ENCODE peak calls at places on chromosomes 1 and 21, in ten cellular contexts. O is D341Med; R is mucosa of gallbladder; G is stimulated activated naive B cell treated with anti-CD40 and anti-IgM and Interleukin-4, amounts not matched to agents 10 μg/mL and 1 μg/mL and 100 μg/mL, for 72 hours; P is MCF 10A; Z is stimulated activated CD8-positive, alpha-beta memory T cell treated with anti-CD3 and anti-CD28 coated beads, Interleukin-2, amount 100 ng/mL, for 1 hour; F is dorsolateral prefrontal cortex; D is MM.1S; K is ACHN; S is left cardiac atrium. V is an unnamed sample.

GRCh38 chr1:54794401-54795099 is 6.6 kb downstream of the TTC22 start:
- DNase-seq in O (no peak), R (peak), G (no peak), P (no peak), Z (no peak), F (no peak), D (no peak), K (no peak), S (no peak), V (no peak)

GRCh38 chr1:7448986-7449385 is 322.1 kb upstream of the VAMP3 start:
- DNase-seq in O (no peak), R (no peak), G (no peak), P (no peak), Z (no peak), F (no peak), D (no peak), K (no peak), S (no peak), V (no peak)

GRCh38 chr1:111201275-111202090 is 1.0 kb upstream of the DENND2D start:
- DNase-seq in O (no peak), R (no peak), G (no peak), P (no peak), Z (no peak), F (no peak), D (no peak), K (no peak), S (no peak), V (no peak)

GRCh38 chr1:158089476-158089875 is 91.2 kb upstream of the CD1D start:
- DNase-seq in O (no peak), R (no peak), G (no peak), P (no peak), Z (no peak), F (no peak), D (no peak), K (no peak), S (no peak), V (no peak)

GRCh38 chr1:116559304-116559761 is 11.5 kb downstream of the CD58 start:
- DNase-seq in O (no peak), R (no peak), G (no peak), P (no peak), Z (no peak), F (no peak), D (peak), K (no peak), S (no peak), V (no peak)

GRCh38 chr1:165764277-165764676 is 4.4 kb downstream of the TMCO1 start:
- DNase-seq in O (no peak), R (no peak), G (no peak), P (no peak), Z (no peak), F (no peak), D (peak), K (no peak), S (no peak), V (no peak)

GRCh38 chr1:145891143-145891542 is 5.5 kb upstream of the ANKRD35 start:
- DNase-seq in O (no peak), R (peak), G (no peak), P (peak), Z (no peak), F (no peak), D (no peak), K (no peak), S (no peak), V (peak)

GRCh38 chr1:99176753-99177152 is 87.5 kb upstream of the PLPPR4 start:
- DNase-seq in O (no peak), R (no peak), G (no peak), P (no peak), Z (no peak), F (no peak), D (no peak), K (no peak), S (no peak), V (no peak)

GRCh38 chr21:42495765-42496119 is 282 bp downstream of the RSPH1 start:
- DNase-seq in O (no peak), R (no peak), G (no peak), P (no peak), Z (no peak), F (no peak), D (no peak), K (peak), S (no peak), V (no peak)

GRCh38 chr1:180231506-180232420 is 1.7 kb downstream of the LHX4 start:
- DNase-seq in O (peak), R (no peak), G (peak), P (peak), Z (no peak), F (no peak), D (peak), K (peak), S (no peak), V (no peak)

GRCh38 chr1:225462714-225463574 is 35.1 kb upstream of the LBR start:
- DNase-seq in O (peak), R (no peak), G (no peak), P (peak), Z (no peak), F (no peak), D (no peak), K (no peak), S (no peak), V (no peak)

GRCh38 chr1:12113433-12114339 is 50.6 kb downstream of the TNFRSF8 start:
- DNase-seq in O (no peak), R (no peak), G (no peak), P (peak), Z (no peak), F (no peak), D (peak), K (no peak), S (no peak), V (no peak)

GRCh38 chr21:33972539-33972938 is 56.9 kb upstream of the ATP5PO start:
- DNase-seq in O (no peak), R (no peak), G (no peak), P (no peak), Z (no peak), F (no peak), D (no peak), K (no peak), S (no peak), V (no peak)

GRCh38 chr1:1470626-1471388 is 758 bp upstream of the ATAD3B start:
- DNase-seq in O (no peak), R (no peak), G (no peak), P (peak), Z (no peak), F (no peak), D (peak), K (peak), S (no peak), V (no peak)

GRCh38 chr21:32516729-32517649 is 68.3 kb downstream of the TCP10L start:
- DNase-seq in O (no peak), R (peak), G (no peak), P (peak), Z (no peak), F (peak), D (no peak), K (no peak), S (peak), V (no peak)

GRCh38 chr1:207991331-207991914 is 80.5 kb upstream of the CD34 start:
- DNase-seq in O (no peak), R (no peak), G (no peak), P (no peak), Z (no peak), F (no peak), D (no peak), K (no peak), S (no peak), V (no peak)

GRCh38 chr1:216064643-216065042 is 358.6 kb downstream of the USH2A start:
- DNase-seq in O (no peak), R (no peak), G (no peak), P (peak), Z (no peak), F (no peak), D (no peak), K (no peak), S (no peak), V (no peak)

GRCh38 chr21:14762734-14763694 is 216.9 kb upstream of the SAMSN1 start:
- DNase-seq in O (no peak), R (no peak), G (peak), P (no peak), Z (no peak), F (no peak), D (peak), K (no peak), S (no peak), V (no peak)

GRCh38 chr1:70504176-70504820 is 93.2 kb downstream of the CTH start:
- DNase-seq in O (peak), R (peak), G (no peak), P (no peak), Z (no peak), F (no peak), D (no peak), K (peak), S (no peak), V (no peak)

GRCh38 chr1:58652351-58653184 is 47.3 kb downstream of the MYSM1 start:
- DNase-seq in O (peak), R (peak), G (no peak), P (peak), Z (no peak), F (peak), D (peak), K (peak), S (peak), V (no peak)

GRCh38 chr1:208007938-208008342 is 97.0 kb upstream of the CD34 start:
- DNase-seq in O (no peak), R (no peak), G (no peak), P (peak), Z (no peak), F (no peak), D (no peak), K (no peak), S (no peak), V (peak)

GRCh38 chr1:223482132-223482531 is 88.9 kb downstream of the CCDC185 start:
- DNase-seq in O (no peak), R (no peak), G (no peak), P (no peak), Z (no peak), F (no peak), D (no peak), K (no peak), S (no peak), V (no peak)

GRCh38 chr1:179369751-179370341 is 4.1 kb downstream of the AXDND1 start:
- DNase-seq in O (peak), R (peak), G (no peak), P (peak), Z (no peak), F (no peak), D (peak), K (peak), S (no peak), V (no peak)

GRCh38 chr1:116666747-116667576 is 571 bp downstream of the IGSF3 start:
- DNase-seq in O (peak), R (no peak), G (no peak), P (peak), Z (no peak), F (no peak), D (no peak), K (no peak), S (no peak), V (no peak)

GRCh38 chr1:85282424-85282823 is 6.0 kb upstream of the BCL10 start:
- DNase-seq in O (no peak), R (no peak), G (no peak), P (no peak), Z (no peak), F (no peak), D (no peak), K (peak), S (no peak), V (no peak)

GRCh38 chr1:245129811-245130210 is 25.0 kb upstream of the KIF26B start:
- DNase-seq in O (no peak), R (no peak), G (no peak), P (peak), Z (no peak), F (no peak), D (no peak), K (no peak), S (no peak), V (no peak)

GRCh38 chr1:15206418-15207030 is 40.5 kb upstream of the FHAD1 start:
- DNase-seq in O (no peak), R (no peak), G (no peak), P (no peak), Z (no peak), F (no peak), D (no peak), K (no peak), S (no peak), V (no peak)

GRCh38 chr1:1162597-1163537 is 10.8 kb upstream of the TTLL10 start:
- DNase-seq in O (no peak), R (peak), G (no peak), P (peak), Z (no peak), F (no peak), D (no peak), K (no peak), S (no peak), V (no peak)

V was measured in coronary artery.